ENCODE peak calls at places on chromosomes 3 and 15, in ten cellular contexts. N, B, Y, U, D, I, O, S, T and E are unnamed samples.

GRCh38 chr3:172658344-172659245 is 52.3 kb downstream of the NCEH1 start:
- DNase-seq in T (peak; percentile 88), O (no peak), S (no peak), I (peak; percentile 62), D (peak; percentile 100), N (no peak), Y (no peak), U (no peak), B (no peak), E (peak; percentile 100)

GRCh38 chr3:61813656-61814055 is 252.3 kb downstream of the PTPRG start:
- DNase-seq in D (no peak), I (no peak), S (no peak), O (no peak), N (no peak), T (peak; percentile 64), B (no peak), U (no peak), Y (no peak), E (no peak)

GRCh38 chr3:99633887-99634558 is 4.4 kb upstream of the COL8A1 start:
- DNase-seq in D (no peak), T (no peak), B (no peak), U (no peak), O (no peak), S (no peak), I (peak; percentile 51), N (no peak), Y (no peak), E (peak; percentile 79)

GRCh38 chr15:52523192-52523591 is 5.5 kb downstream of the MYO5A start:
- DNase-seq in N (no peak), S (no peak), O (no peak), D (peak; percentile 75), B (no peak), Y (no peak), T (peak; percentile 95), U (no peak), I (no peak), E (peak; percentile 89)

GRCh38 chr3:195703776-195704175 is 17.0 kb upstream of the MUC20 start:
- DNase-seq in O (peak; percentile 21), S (no peak), B (no peak), T (no peak), D (no peak), U (no peak), N (peak; percentile 9), Y (no peak), I (no peak), E (no peak)

GRCh38 chr15:48394172-48394571 is 62.9 kb downstream of the DUT start:
- DNase-seq in Y (no peak), D (no peak), T (no peak), N (no peak), B (no peak), O (peak; percentile 86), I (no peak), U (no peak), S (no peak), E (no peak)

GRCh38 chr3:15055019-15055557 is 10.0 kb downstream of the MRPS25 start:
- DNase-seq in O (no peak), T (peak; percentile 14), B (no peak), U (peak; percentile 39), I (no peak), D (peak; percentile 8), Y (peak; percentile 84), N (no peak), S (peak; percentile 70), E (peak; percentile 31)

GRCh38 chr15:70569718-70570231 is 193.6 kb downstream of the UACA start:
- DNase-seq in B (peak; percentile 1), T (no peak), Y (peak; percentile 63), I (peak; percentile 7), S (no peak), D (no peak), N (no peak), U (no peak), O (no peak), E (peak; percentile 63)

GRCh38 chr15:71329509-71330260 is 214.4 kb downstream of the THSD4 start:
- DNase-seq in D (peak; percentile 48), T (peak; percentile 36), I (no peak), N (no peak), O (no peak), B (no peak), U (no peak), Y (no peak), S (no peak), E (peak; percentile 87)

GRCh38 chr3:129428382-129429079 is at the start of gene EFCAB12:
- DNase-seq in S (peak; percentile 88), Y (peak; percentile 93), I (peak; percentile 98), U (peak; percentile 90), T (peak; percentile 90), D (peak; percentile 90), O (peak; percentile 99), N (peak; percentile 96), B (peak; percentile 8), E (peak; percentile 94)

GRCh38 chr3:53147161-53147902 is 13.7 kb upstream of the PRKCD start:
- DNase-seq in S (no peak), N (no peak), T (no peak), I (no peak), O (peak; percentile 53), Y (no peak), B (no peak), U (no peak), D (no peak), E (no peak)

GRCh38 chr3:112134335-112135124 is 1.5 kb upstream of the GCSAM start:
- DNase-seq in S (no peak), Y (peak; percentile 31), T (no peak), O (no peak), I (no peak), D (no peak), U (no peak), N (no peak), B (no peak), E (peak; percentile 29)